ENCODE peak calls at places on chromosomes 4 and X, in six cellular contexts. O is PC-9, V is substantia nigra, I is cerebellar cortex, H is bronchial epithelial cell, N is RPMI7951. F is an unnamed sample.

GRCh38 chr4:145525291-145525740 is 43.7 kb downstream of the SMAD1 start:
- DNase-seq in O (no peak), V (no peak), I (no peak), H (no peak), N (peak), F (no peak)

GRCh38 chr4:7539659-7540058 is 104.9 kb upstream of the PSAPL1 start:
- DNase-seq in O (peak), V (no peak), I (no peak), H (no peak), N (peak), F (no peak)

GRCh38 chr4:26384380-26385057 is 63.7 kb downstream of the RBPJ start:
- DNase-seq in O (no peak), V (no peak), I (no peak), H (no peak), N (no peak), F (no peak)

GRCh38 chr4:24211821-24212220 is 322.0 kb upstream of the PPARGC1A start:
- DNase-seq in O (no peak), V (no peak), I (no peak), H (peak), N (no peak), F (no peak)

GRCh38 chr4:337932-338758 is 531 bp downstream of the ZNF141 start:
- DNase-seq in O (no peak), V (no peak), I (no peak), H (no peak), N (peak), F (peak)

GRCh38 chr4:156109943-156110925 is 156.6 kb upstream of the CTSO start:
- DNase-seq in O (no peak), V (no peak), I (peak), H (peak), N (peak), F (peak)

GRCh38 chr4:39464886-39465501 is 6.1 kb downstream of the LIAS start:
- DNase-seq in O (no peak), V (no peak), I (peak), H (peak), N (peak), F (peak)

GRCh38 chrX:150258463-150259430 is 104.4 kb upstream of the MAMLD1 start:
- DNase-seq in O (peak), V (no peak), I (no peak), H (no peak), N (peak), F (no peak)

GRCh38 chrX:42544883-42545282 is 233.1 kb downstream of the PPP1R2C start:
- DNase-seq in O (no peak), V (no peak), I (no peak), H (no peak), N (no peak), F (no peak)

F was measured in mammary epithelial cell.